ENCODE peak calls at places on chromosomes 13 and 19, in seven cellular contexts. T, J, D, M, F, V and S are unnamed samples.

GRCh38 chr13:61766667-61767058 is 351.0 kb upstream of the PCDH20 start:
- DNase-seq in T (no peak), J (no peak), D (no peak), M (no peak), F (no peak), V (no peak), S (no peak)

GRCh38 chr13:75329723-75330122 is 152.2 kb downstream of the TBC1D4 start:
- DNase-seq in T (no peak), J (no peak), D (no peak), M (no peak), F (no peak), V (no peak), S (no peak)

GRCh38 chr13:112616586-112617381 is 28.8 kb upstream of the TUBGCP3 start:
- DNase-seq in T (peak; percentile 10), J (peak; percentile 22), D (no peak), M (no peak), F (no peak), V (peak; percentile 23), S (no peak)

GRCh38 chr19:49746206-49746958 is 16.7 kb downstream of the TSKS start:
- DNase-seq in T (no peak), J (no peak), D (peak; percentile 38), M (no peak), F (peak; percentile 26), V (peak; percentile 38), S (no peak)

GRCh38 chr13:75689686-75690085 is 53.6 kb downstream of the LMO7 start:
- DNase-seq in T (no peak), J (no peak), D (no peak), M (no peak), F (no peak), V (peak; percentile 45), S (no peak)

GRCh38 chr13:44299544-44299943 is 74.1 kb upstream of the SERP2 start:
- DNase-seq in T (no peak), J (no peak), D (no peak), M (no peak), F (no peak), V (no peak), S (no peak)

GRCh38 chr19:23470873-23471555 is 75.7 kb upstream of the ZNF91 start:
- DNase-seq in T (no peak), J (no peak), D (no peak), M (no peak), F (no peak), V (no peak), S (no peak)

GRCh38 chr13:113876341-113877148 is 12.7 kb upstream of the GAS6 start:
- DNase-seq in T (no peak), J (no peak), D (no peak), M (no peak), F (peak; percentile 10), V (no peak), S (no peak)

GRCh38 chr13:43787998-43788397 is 1.2 kb upstream of the ENOX1 start:
- DNase-seq in T (no peak), J (no peak), D (no peak), M (no peak), F (no peak), V (peak; percentile 39), S (no peak)

GRCh38 chr13:31159306-31159705 is 2.4 kb downstream of the HSPH1 start:
- DNase-seq in T (no peak), J (no peak), D (no peak), M (no peak), F (no peak), V (peak; percentile 22), S (no peak)

GRCh38 chr19:41302624-41303351 is 7.2 kb upstream of the CCDC97 start:
- DNase-seq in T (no peak), J (no peak), D (no peak), M (peak; percentile 41), F (no peak), V (no peak), S (no peak)

GRCh38 chr19:11418518-11419506 is at the start of gene RGL3:
- DNase-seq in T (no peak), J (peak; percentile 19), D (peak; percentile 67), M (peak; percentile 43), F (no peak), V (no peak), S (no peak)

GRCh38 chr19:46296722-46297431 is at the start of gene HIF3A:
- DNase-seq in T (no peak), J (peak; percentile 62), D (peak; percentile 67), M (peak; percentile 78), F (no peak), V (no peak), S (no peak)

GRCh38 chr19:54434112-54434861 is 14.7 kb upstream of the LENG8 start:
- DNase-seq in T (no peak), J (peak; percentile 3), D (no peak), M (no peak), F (no peak), V (no peak), S (no peak)

GRCh38 chr19:16497042-16497441 is 848 bp downstream of the C19orf44 start:
- DNase-seq in T (no peak), J (no peak), D (no peak), M (no peak), F (no peak), V (no peak), S (no peak)

GRCh38 chr13:45592758-45593157 is 22.8 kb downstream of the ERICH6B start:
- DNase-seq in T (no peak), J (no peak), D (no peak), M (no peak), F (no peak), V (no peak), S (no peak)

GRCh38 chr13:21603531-21604448 is at the start of gene MICU2:
- DNase-seq in T (peak; percentile 73), J (peak; percentile 94), D (peak; percentile 95), M (peak; percentile 89), F (peak; percentile 89), V (peak; percentile 93), S (peak; percentile 75)
- TF ChIP-seq CTCF in T (no peak), J (no peak), D (peak; percentile 40), M (no peak), F (peak; percentile 38), V (no peak), S (no peak)

GRCh38 chr19:34943861-34944573 is 17.3 kb downstream of the ZNF30 start:
- DNase-seq in T (no peak), J (no peak), D (no peak), M (no peak), F (no peak), V (no peak), S (no peak)
- H3K4me3 ChIP-seq in T (no peak overlapping the region), J (no peak overlapping the region), D (no peak overlapping the region), M (no peak overlapping the region), F (no peak overlapping the region), V (no peak overlapping the region), S (no peak overlapping the region)

GRCh38 chr19:13007292-13008045 is 12.2 kb downstream of the NFIX start:
- DNase-seq in T (no peak), J (peak; percentile 65), D (peak; percentile 73), M (peak; percentile 80), F (peak; percentile 88), V (no peak), S (no peak)
- TF ChIP-seq CTCF in T (no peak), J (no peak), D (no peak), M (no peak), F (no peak), V (no peak), S (no peak)

DNA sequence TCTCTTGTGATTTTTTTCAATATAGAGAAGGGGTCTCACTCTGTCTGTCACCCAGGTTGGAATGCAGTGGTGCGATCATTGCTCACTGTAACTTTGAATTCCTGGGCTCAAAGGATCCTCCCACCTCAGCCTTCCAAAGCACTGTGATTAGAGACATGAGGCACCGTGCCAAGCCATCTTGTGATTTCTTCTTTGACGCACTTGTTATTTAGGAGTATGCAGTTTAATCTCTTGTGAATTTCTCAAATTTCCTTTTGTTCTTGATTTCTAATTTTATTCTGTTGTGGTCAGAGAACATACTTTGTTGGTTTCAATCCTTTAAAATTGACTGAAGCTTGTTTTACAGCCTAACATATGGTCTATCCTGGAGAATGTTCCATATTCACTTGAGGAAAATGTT is 14.5 kb downstream of the IPO5 start:
- DNase-seq in T (no peak), J (peak; percentile 9), D (peak; percentile 24), M (no peak), F (no peak), V (peak; percentile 63), S (no peak)
- H3K4me3 ChIP-seq in T (no peak overlapping the region), J (no peak overlapping the region), D (no peak overlapping the region), M (no peak overlapping the region), F (no peak overlapping the region), V (no peak overlapping the region), S (no peak overlapping the region)

GRCh38 chr19:38183227-38183914 is 40.7 kb downstream of the DPF1 start:
- DNase-seq in T (no peak), J (peak; percentile 36), D (peak; percentile 54), M (no peak), F (no peak), V (no peak), S (no peak)
- TF ChIP-seq CTCF in T (no peak), J (no peak), D (no peak), M (no peak), F (no peak), V (no peak), S (no peak)